ENCODE peak calls at places on chromosomes 2 and 18, in seven cellular contexts. U is ascending aorta; B is DMS153; N is stimulated activated CD8-positive, alpha-beta memory T cell treated with anti-CD3 and anti-CD28 coated beads, Interleukin-7, amount 100 ng/mL, for 24 hours; I is glutamatergic neuron; P is neural crest cell; V is HFF-Myc. Q is an unnamed sample.

GRCh38 chr18:54607213-54607934 is 16.3 kb downstream of the DYNAP start:
- DNase-seq in I (no peak), B (peak; percentile 67), U (no peak), N (no peak), P (no peak), V (no peak), Q (peak; percentile 82)

GRCh38 chr2:217680376-217680775 is 322.4 kb downstream of the TNS1 start:
- DNase-seq in N (no peak), V (no peak), P (no peak), B (no peak), I (no peak), U (no peak), Q (no peak)

GRCh38 chr2:113977060-113977659 is 87.3 kb downstream of the ACTR3 start:
- DNase-seq in N (no peak), P (no peak), B (no peak), V (no peak), I (no peak), U (no peak), Q (no peak)

GRCh38 chr2:54901224-54901986 is 148.8 kb downstream of the RTN4 start:
- DNase-seq in U (no peak), N (no peak), B (no peak), V (no peak), P (no peak), I (no peak), Q (no peak)

GRCh38 chr2:55232863-55233657 is 572 bp downstream of the RPS27A start:
- DNase-seq in I (peak; percentile 24), U (no peak), V (no peak), N (no peak), P (no peak), B (no peak), Q (no peak)

GRCh38 chr18:26185267-26185666 is 41.0 kb upstream of the TAF4B start:
- DNase-seq in N (no peak), I (no peak), U (no peak), P (no peak), B (no peak), V (peak; percentile 10), Q (no peak)

GRCh38 chr2:216880509-216881184 is 20.8 kb upstream of the TNP1 start:
- DNase-seq in V (no peak), B (no peak), I (no peak), U (no peak), N (no peak), P (no peak), Q (no peak)

GRCh38 chr2:27561060-27561459 is 21.8 kb upstream of the ZNF512 start:
- DNase-seq in N (no peak), I (no peak), U (no peak), B (no peak), V (no peak), P (no peak), Q (no peak)

GRCh38 chr18:3794537-3795348 is 344.8 kb downstream of the TGIF1 start:
- DNase-seq in P (no peak), U (no peak), N (no peak), B (no peak), V (peak; percentile 82), I (no peak), Q (no peak)

GRCh38 chr2:199136681-199137080 is 321.1 kb downstream of the SATB2 start:
- DNase-seq in U (no peak), N (no peak), P (no peak), B (no peak), V (peak; percentile 62), I (no peak), Q (no peak)

GRCh38 chr2:217887841-217888665 is 114.7 kb downstream of the TNS1 start:
- DNase-seq in B (no peak), U (no peak), V (no peak), P (no peak), I (no peak), N (no peak), Q (no peak)

GRCh38 chr2:187527262-187527661 is 27.0 kb downstream of the TFPI start:
- DNase-seq in I (no peak), N (no peak), U (no peak), P (no peak), V (no peak), B (no peak), Q (no peak)

GRCh38 chr18:11553098-11553940 is 56.1 kb upstream of the SLC35G4 start:
- DNase-seq in I (peak; percentile 33), U (no peak), N (no peak), B (no peak), P (peak; percentile 59), V (peak; percentile 38), Q (peak; percentile 74)

GRCh38 chr2:172092716-172093415 is 7.6 kb downstream of the DLX1 start:
- DNase-seq in U (no peak), I (no peak), N (no peak), V (no peak), P (peak; percentile 14), B (no peak), Q (no peak)

GRCh38 chr18:44592639-44593038 is 88.0 kb upstream of the SETBP1 start:
- DNase-seq in N (no peak), I (no peak), B (no peak), U (no peak), P (no peak), V (no peak), Q (no peak)

Q was measured in NCI-H510A treated with DMSO at 0.1 percent for 48 hours.